ENCODE peak calls at places on chromosomes 4 and X, in ten cellular contexts. V, H, C, U, P, W, B, M, S and T are unnamed samples.

GRCh38 chrX:24899391-24899790 is 116.4 kb downstream of the ARX start:
- DNase-seq in V (no peak), H (no peak), C (no peak), U (no peak), P (no peak), W (no peak), B (no peak), M (no peak), S (no peak), T (no peak)

GRCh38 chrX:56764153-56764974 is 35.3 kb downstream of the NBDY start:
- DNase-seq in V (peak), H (peak), C (no peak), U (peak), P (peak), W (peak), B (peak), M (no peak), S (peak), T (peak)

GRCh38 chr4:15149842-15150592 is 147.7 kb downstream of the CPEB2 start:
- DNase-seq in V (peak), H (peak), C (peak), U (peak), P (peak), W (peak), B (peak), M (peak), S (no peak), T (peak)

GRCh38 chrX:39895228-39896110 is 202.3 kb downstream of the BCOR start:
- DNase-seq in V (no peak), H (no peak), C (no peak), U (peak), P (no peak), W (no peak), B (no peak), M (no peak), S (no peak), T (no peak)

GRCh38 chrX:154714925-154715324 is 36.0 kb downstream of the GAB3 start:
- DNase-seq in V (no peak), H (peak), C (no peak), U (peak), P (peak), W (peak), B (no peak), M (no peak), S (peak), T (peak)

GRCh38 chr4:101967697-101968346 is 177.3 kb downstream of the BANK1 start:
- DNase-seq in V (no peak), H (no peak), C (no peak), U (peak), P (no peak), W (no peak), B (no peak), M (no peak), S (no peak), T (no peak)

GRCh38 chr4:26325191-26325590 is 4.4 kb downstream of the RBPJ start:
- DNase-seq in V (no peak), H (peak), C (no peak), U (peak), P (no peak), W (no peak), B (no peak), M (no peak), S (no peak), T (no peak)

GRCh38 chr4:61462451-61463326 is 262.6 kb downstream of the ADGRL3 start:
- DNase-seq in V (no peak), H (no peak), C (no peak), U (peak), P (no peak), W (no peak), B (no peak), M (no peak), S (no peak), T (no peak)

GRCh38 chr4:139975830-139976272 is 178.1 kb downstream of the MAML3 start:
- DNase-seq in V (no peak), H (no peak), C (no peak), U (peak), P (no peak), W (no peak), B (no peak), M (no peak), S (no peak), T (no peak)

GRCh38 chr4:138562544-138562961 is 320.4 kb upstream of the SLC7A11 start:
- DNase-seq in V (no peak), H (peak), C (no peak), U (peak), P (no peak), W (no peak), B (peak), M (no peak), S (no peak), T (no peak)

GRCh38 chr4:138311771-138312535 is 69.8 kb upstream of the SLC7A11 start:
- DNase-seq in V (no peak), H (no peak), C (no peak), U (no peak), P (no peak), W (no peak), B (no peak), M (no peak), S (no peak), T (no peak)

GRCh38 chrX:53481093-53481492 is 46.9 kb upstream of the HSD17B10 start:
- DNase-seq in V (no peak), H (no peak), C (no peak), U (no peak), P (peak), W (no peak), B (no peak), M (no peak), S (no peak), T (peak)

GRCh38 chr4:125991398-125991797 is 676.6 kb downstream of the FAT4 start:
- DNase-seq in V (no peak), H (no peak), C (no peak), U (no peak), P (no peak), W (no peak), B (no peak), M (no peak), S (no peak), T (no peak)

GRCh38 chrX:115525486-115525885 is 35.5 kb upstream of the PLS3 start:
- DNase-seq in V (no peak), H (no peak), C (no peak), U (peak), P (no peak), W (no peak), B (no peak), M (no peak), S (no peak), T (no peak)

GRCh38 chr4:1329408-1330371 is 17.3 kb upstream of the UVSSA start:
- DNase-seq in V (no peak), H (no peak), C (no peak), U (no peak), P (no peak), W (no peak), B (no peak), M (no peak), S (no peak), T (no peak)

GRCh38 chr4:81503586-81503985 is 31.9 kb upstream of the RASGEF1B start:
- DNase-seq in V (no peak), H (no peak), C (no peak), U (no peak), P (no peak), W (no peak), B (no peak), M (no peak), S (no peak), T (no peak)

GRCh38 chr4:156291317-156291716 is 337.7 kb upstream of the CTSO start:
- DNase-seq in V (no peak), H (no peak), C (no peak), U (peak), P (no peak), W (no peak), B (peak), M (no peak), S (no peak), T (no peak)

GRCh38 chrX:34805951-34806350 is 136.6 kb upstream of the FAM47B start:
- DNase-seq in V (no peak), H (no peak), C (no peak), U (no peak), P (no peak), W (no peak), B (no peak), M (no peak), S (no peak), T (no peak)

GRCh38 chr4:142110136-142110535 is 473.8 kb downstream of the IL15 start:
- DNase-seq in V (no peak), H (no peak), C (no peak), U (no peak), P (no peak), W (no peak), B (no peak), M (no peak), S (no peak), T (no peak)

GRCh38 chrX:69616520-69617203 is 749 bp downstream of the EDA start:
- DNase-seq in V (peak), H (peak), C (no peak), U (no peak), P (peak), W (peak), B (no peak), M (peak), S (peak), T (peak)

GRCh38 chrX:110448459-110448858 is 89.8 kb downstream of the RTL9 start:
- DNase-seq in V (peak), H (no peak), C (no peak), U (no peak), P (no peak), W (no peak), B (no peak), M (no peak), S (no peak), T (no peak)

GRCh38 chrX:110444996-110445395 is 86.3 kb downstream of the RTL9 start:
- DNase-seq in V (no peak), H (no peak), C (no peak), U (peak), P (no peak), W (no peak), B (no peak), M (no peak), S (no peak), T (no peak)

GRCh38 chrX:110437686-110438085 is 79.0 kb downstream of the RTL9 start:
- DNase-seq in V (no peak), H (no peak), C (no peak), U (peak), P (no peak), W (no peak), B (no peak), M (no peak), S (no peak), T (no peak)

GRCh38 chrX:110440016-110440805 is 81.6 kb downstream of the RTL9 start:
- DNase-seq in V (no peak), H (no peak), C (no peak), U (no peak), P (no peak), W (no peak), B (no peak), M (no peak), S (no peak), T (no peak)

DNA sequence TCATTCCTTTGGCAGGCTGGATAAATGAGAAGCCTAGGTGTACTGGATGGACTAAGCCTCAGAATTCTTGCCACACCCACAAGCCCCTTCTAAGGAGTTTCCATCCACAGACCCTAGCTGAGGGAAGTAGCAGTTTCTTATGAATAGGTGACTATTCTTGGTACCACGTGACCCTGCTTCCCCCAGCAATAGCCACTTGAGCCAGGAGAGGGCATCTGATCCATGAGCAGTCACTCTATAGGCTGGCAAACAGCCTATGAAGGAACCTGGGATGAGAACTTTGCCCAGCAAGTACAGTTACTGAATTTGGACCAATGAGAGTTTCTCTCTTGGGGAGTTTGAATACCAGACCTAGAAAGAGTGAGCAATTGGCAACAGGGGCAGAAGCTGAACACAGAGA is 84.0 kb downstream of the RTL9 start:
- DNase-seq in V (no peak), H (peak), C (no peak), U (peak), P (peak), W (no peak), B (no peak), M (no peak), S (no peak), T (peak)
- TF ChIP-seq CTCF in V (no peak), H (peak), C (no peak), U (peak), P (no peak), W (peak), B (peak), M (peak), S (no peak), T (peak)

DNA sequence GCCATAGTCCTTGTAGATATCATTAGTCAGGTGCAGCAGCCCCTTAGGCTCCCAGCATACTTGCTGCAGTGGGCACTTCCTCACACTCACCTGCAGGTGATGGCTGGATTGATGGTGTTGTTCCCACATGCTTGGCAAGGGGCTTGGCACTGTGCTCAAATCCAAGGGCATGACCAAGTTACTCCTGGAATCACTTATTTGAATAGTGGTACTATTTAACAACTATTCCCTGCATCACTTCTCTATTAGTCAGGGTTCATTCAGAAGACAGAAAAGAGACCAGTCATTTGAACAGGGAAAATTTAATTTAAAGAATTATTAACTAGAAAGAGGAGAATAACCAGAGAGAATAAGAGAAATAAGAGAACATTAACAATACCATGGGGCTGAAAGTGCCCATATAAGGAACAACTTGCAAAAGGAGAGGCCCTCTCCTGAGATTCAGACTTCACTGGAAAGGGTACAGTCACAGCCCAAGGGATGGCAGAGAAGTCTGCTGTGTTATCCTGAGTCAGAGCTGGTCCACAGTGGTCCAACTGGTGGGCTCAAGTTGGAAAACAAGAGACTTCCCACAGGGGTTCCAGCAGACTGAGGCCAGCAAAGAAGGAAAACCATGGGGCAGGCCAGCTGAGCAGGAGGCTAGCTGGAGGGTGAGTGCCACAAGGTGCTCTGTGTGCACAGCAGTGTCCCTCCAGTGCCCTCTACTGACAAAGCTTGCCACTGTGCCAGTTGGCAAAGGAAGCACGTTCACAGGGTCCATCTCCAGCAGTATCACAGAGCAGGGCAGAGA is 9.8 kb downstream of the SPP1 start:
- DNase-seq in V (no peak), H (peak), C (no peak), U (peak), P (peak), W (peak), B (no peak), M (no peak), S (no peak), T (peak)
- TF ChIP-seq CTCF in V (peak), H (peak), C (peak), U (peak), P (peak), W (peak), B (peak), M (peak), S (peak), T (no peak)

GRCh38 chr4:24584175-24584850 is at the start of gene DHX15:
- DNase-seq in V (peak), H (peak), C (peak), U (peak), P (peak), W (peak), B (peak), M (peak), S (peak), T (peak)
- TF ChIP-seq CTCF in V (no peak), H (no peak), C (no peak), U (no peak), P (no peak), W (peak), B (no peak), M (no peak), S (no peak), T (no peak)

DNA sequence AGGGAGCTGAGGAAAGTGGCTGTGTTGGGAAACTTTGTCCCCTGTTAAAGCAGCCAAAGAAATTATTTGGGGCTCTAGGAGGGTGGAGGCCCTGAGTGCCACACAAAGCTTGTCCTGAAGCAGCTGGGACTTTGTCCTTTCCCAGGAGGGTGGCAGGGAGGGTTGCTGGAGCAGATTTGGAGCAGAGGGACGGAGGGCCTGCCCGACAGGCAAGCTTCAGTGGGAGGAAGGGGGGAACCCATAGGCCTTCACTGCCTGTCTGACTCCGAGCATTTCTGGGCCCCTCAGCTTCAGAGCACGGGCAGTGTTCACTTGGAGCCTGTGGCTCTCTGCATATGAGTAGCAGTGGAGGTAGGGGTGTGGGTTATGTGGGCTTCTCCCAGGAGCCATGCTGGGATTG is 7.2 kb upstream of the CNGA2 start:
- DNase-seq in V (no peak), H (no peak), C (no peak), U (no peak), P (no peak), W (no peak), B (no peak), M (no peak), S (no peak), T (no peak)
- TF ChIP-seq CTCF in V (no peak), H (no peak), C (no peak), U (no peak), P (no peak), W (no peak), B (no peak), M (no peak), S (no peak), T (no peak)

DNA sequence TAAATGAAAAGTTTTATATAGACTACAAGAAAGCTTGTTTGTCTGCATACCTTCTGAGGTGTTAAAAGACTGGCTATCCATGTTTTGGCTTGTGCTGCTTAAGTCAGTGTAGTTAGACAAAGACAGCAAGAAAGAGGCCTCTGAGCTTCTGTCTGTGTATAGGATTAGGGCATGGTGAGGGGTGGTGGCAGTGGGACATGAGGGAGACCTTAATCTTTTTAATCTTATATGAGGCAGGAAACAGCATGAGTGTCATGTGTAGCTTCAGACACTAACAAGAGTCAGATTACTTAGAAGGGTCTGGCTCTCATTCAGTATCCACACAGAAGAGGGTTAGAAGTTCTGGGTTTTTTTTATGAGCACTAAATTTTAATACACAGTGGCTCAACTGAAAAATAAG is 213.3 kb downstream of the GABRG1 start:
- DNase-seq in V (no peak), H (no peak), C (no peak), U (no peak), P (no peak), W (no peak), B (no peak), M (no peak), S (no peak), T (no peak)
- TF ChIP-seq CTCF in V (no peak), H (no peak), C (no peak), U (no peak), P (no peak), W (no peak), B (no peak), M (no peak), S (no peak), T (no peak)

GRCh38 chr4:188403272-188403671 is 264.0 kb downstream of the TRIML1 start:
- DNase-seq in V (no peak), H (no peak), C (no peak), U (no peak), P (peak), W (no peak), B (no peak), M (no peak), S (no peak), T (no peak)
- TF ChIP-seq CTCF in V (no peak), H (no peak), C (no peak), U (no peak), P (no peak), W (no peak), B (no peak), M (no peak), S (no peak), T (no peak)

DNA sequence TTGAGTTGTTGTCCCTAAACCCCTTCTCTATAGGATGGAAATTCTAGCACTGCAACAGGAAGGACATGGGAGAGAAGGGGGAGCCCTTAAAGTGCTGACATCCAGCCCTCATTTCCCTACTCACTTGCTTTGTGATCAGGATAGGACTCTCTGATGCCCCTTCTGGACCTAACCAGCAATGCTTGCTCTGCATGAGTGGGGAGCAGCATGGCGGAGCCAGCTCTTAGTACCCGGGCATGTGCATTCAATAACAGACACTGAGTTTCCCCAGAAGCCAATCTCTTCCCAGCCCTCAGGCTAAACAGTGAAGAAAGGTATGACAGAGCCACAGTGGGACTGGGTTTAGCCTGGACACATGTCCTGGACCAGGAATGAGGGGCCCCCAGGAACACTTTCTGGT is 14.0 kb downstream of the SOD3 start:
- DNase-seq in V (no peak), H (no peak), C (no peak), U (no peak), P (peak), W (no peak), B (no peak), M (no peak), S (no peak), T (no peak)
- TF ChIP-seq CTCF in V (no peak), H (no peak), C (no peak), U (peak), P (no peak), W (no peak), B (peak), M (peak), S (no peak), T (no peak)